ENCODE peak calls at places on chromosomes 6 and 20, in six cellular contexts. One of them, this sample, is unnamed.

GRCh38 chr6:148440877-148441453 is 98.3 kb downstream of the SASH1 start:
- DNase-seq in ovary: peak
- DNase-seq in Panc1: no peak
- DNase-seq in Peyer's patch: no peak
- DNase-seq in body of pancreas: peak
- DNase-seq in GM12878: no peak
- DNase-seq in this sample: no peak

GRCh38 chr6:161949531-161949930 is 675.7 kb upstream of the AGPAT4 start:
- DNase-seq in ovary: no peak
- DNase-seq in Panc1: no peak
- DNase-seq in Peyer's patch: no peak
- DNase-seq in body of pancreas: no peak
- DNase-seq in GM12878: no peak
- DNase-seq in this sample: no peak

GRCh38 chr6:128029841-128030240 is 129.0 kb upstream of the THEMIS start:
- DNase-seq in ovary: no peak
- DNase-seq in Panc1: no peak
- DNase-seq in Peyer's patch: no peak
- DNase-seq in body of pancreas: no peak
- DNase-seq in GM12878: no peak
- DNase-seq in this sample: no peak

GRCh38 chr20:8172191-8172590 is 40.1 kb downstream of the PLCB1 start:
- DNase-seq in ovary: no peak
- DNase-seq in Panc1: no peak
- DNase-seq in Peyer's patch: no peak
- DNase-seq in body of pancreas: no peak
- DNase-seq in GM12878: no peak
- DNase-seq in this sample: no peak

GRCh38 chr6:30167101-30167500 is 3.8 kb downstream of the TRIM15 start:
- DNase-seq in ovary: no peak
- DNase-seq in Panc1: no peak
- DNase-seq in Peyer's patch: no peak
- DNase-seq in body of pancreas: no peak
- DNase-seq in GM12878: no peak
- DNase-seq in this sample: no peak

GRCh38 chr6:131510094-131510493 is 62.9 kb upstream of the ARG1 start:
- DNase-seq in ovary: no peak
- DNase-seq in Panc1: no peak
- DNase-seq in Peyer's patch: no peak
- DNase-seq in body of pancreas: no peak
- DNase-seq in GM12878: peak
- DNase-seq in this sample: no peak

GRCh38 chr20:49508435-49509199 is 26.1 kb upstream of the KCNB1 start:
- DNase-seq in ovary: no peak
- DNase-seq in Panc1: no peak
- DNase-seq in Peyer's patch: no peak
- DNase-seq in body of pancreas: no peak
- DNase-seq in GM12878: peak
- DNase-seq in this sample: no peak

GRCh38 chr20:23407770-23408467 is 13.4 kb downstream of the NAPB start:
- DNase-seq in ovary: no peak
- DNase-seq in Panc1: no peak
- DNase-seq in Peyer's patch: no peak
- DNase-seq in body of pancreas: no peak
- DNase-seq in GM12878: no peak
- DNase-seq in this sample: no peak

GRCh38 chr20:45545351-45545750 is 1.9 kb downstream of the EPPIN start:
- DNase-seq in ovary: no peak
- DNase-seq in Panc1: no peak
- DNase-seq in Peyer's patch: no peak
- DNase-seq in body of pancreas: no peak
- DNase-seq in GM12878: no peak
- DNase-seq in this sample: no peak

GRCh38 chr6:99092461-99092860 is 144.7 kb upstream of the FBXL4 start:
- DNase-seq in ovary: no peak
- DNase-seq in Panc1: no peak
- DNase-seq in Peyer's patch: no peak
- DNase-seq in body of pancreas: no peak
- DNase-seq in GM12878: no peak
- DNase-seq in this sample: no peak

GRCh38 chr6:132731086-132731485 is 17.2 kb upstream of the VNN1 start:
- DNase-seq in ovary: no peak
- DNase-seq in Panc1: no peak
- DNase-seq in Peyer's patch: no peak
- DNase-seq in body of pancreas: no peak
- DNase-seq in GM12878: no peak
- DNase-seq in this sample: no peak

GRCh38 chr6:15457121-15457646 is 205.6 kb downstream of the DTNBP1 start:
- DNase-seq in ovary: no peak
- DNase-seq in Panc1: no peak
- DNase-seq in Peyer's patch: no peak
- DNase-seq in body of pancreas: no peak
- DNase-seq in GM12878: no peak
- DNase-seq in this sample: no peak

GRCh38 chr20:44603327-44603726 is 20.9 kb downstream of the PKIG start:
- DNase-seq in ovary: no peak
- DNase-seq in Panc1: no peak
- DNase-seq in Peyer's patch: no peak
- DNase-seq in body of pancreas: no peak
- DNase-seq in GM12878: no peak
- DNase-seq in this sample: no peak

GRCh38 chr6:4059115-4059777 is 19.7 kb downstream of the FAM217A start:
- DNase-seq in ovary: no peak
- DNase-seq in Panc1: peak
- DNase-seq in Peyer's patch: no peak
- DNase-seq in body of pancreas: no peak
- DNase-seq in GM12878: no peak
- DNase-seq in this sample: no peak

GRCh38 chr6:6891074-6891754 is 216.5 kb upstream of the RREB1 start:
- DNase-seq in ovary: peak
- DNase-seq in Panc1: no peak
- DNase-seq in Peyer's patch: peak
- DNase-seq in body of pancreas: no peak
- DNase-seq in GM12878: no peak
- DNase-seq in this sample: no peak

GRCh38 chr6:18326001-18326400 is 61.1 kb upstream of the RNF144B start:
- DNase-seq in ovary: no peak
- DNase-seq in Panc1: no peak
- DNase-seq in Peyer's patch: no peak
- DNase-seq in body of pancreas: no peak
- DNase-seq in GM12878: no peak
- DNase-seq in this sample: no peak

GRCh38 chr6:98998103-98998502 is 50.4 kb upstream of the FBXL4 start:
- DNase-seq in ovary: no peak
- DNase-seq in Panc1: no peak
- DNase-seq in Peyer's patch: no peak
- DNase-seq in body of pancreas: no peak
- DNase-seq in GM12878: no peak
- DNase-seq in this sample: no peak

GRCh38 chr20:815914-816606 is 17.5 kb upstream of the FAM110A start:
- DNase-seq in ovary: peak
- DNase-seq in Panc1: peak
- DNase-seq in Peyer's patch: peak
- DNase-seq in body of pancreas: peak
- DNase-seq in GM12878: no peak
- DNase-seq in this sample: peak

GRCh38 chr6:161128680-161129196 is 137.2 kb downstream of the MAP3K4 start:
- DNase-seq in ovary: no peak
- DNase-seq in Panc1: peak
- DNase-seq in Peyer's patch: no peak
- DNase-seq in body of pancreas: no peak
- DNase-seq in GM12878: no peak
- DNase-seq in this sample: no peak

GRCh38 chr6:130020892-130021483 is 2.6 kb downstream of the L3MBTL3 start:
- DNase-seq in ovary: peak
- DNase-seq in Panc1: peak
- DNase-seq in Peyer's patch: peak
- DNase-seq in body of pancreas: peak
- DNase-seq in GM12878: peak
- DNase-seq in this sample: peak

GRCh38 chr6:166313255-166314070 is 5.3 kb upstream of the PRR18 start:
- DNase-seq in ovary: no peak
- DNase-seq in Panc1: peak
- DNase-seq in Peyer's patch: no peak
- DNase-seq in body of pancreas: peak
- DNase-seq in GM12878: peak
- DNase-seq in this sample: no peak

GRCh38 chr20:16761305-16761829 is 13.2 kb downstream of the OTOR start:
- DNase-seq in ovary: peak
- DNase-seq in Panc1: peak
- DNase-seq in Peyer's patch: no peak
- DNase-seq in body of pancreas: peak
- DNase-seq in GM12878: peak
- DNase-seq in this sample: peak

GRCh38 chr6:89836637-89837222 is 7.0 kb downstream of the CASP8AP2 start:
- DNase-seq in ovary: no peak
- DNase-seq in Panc1: no peak
- DNase-seq in Peyer's patch: no peak
- DNase-seq in body of pancreas: no peak
- DNase-seq in GM12878: no peak
- DNase-seq in this sample: no peak

GRCh38 chr6:89840538-89840937 is 10.9 kb downstream of the CASP8AP2 start:
- DNase-seq in ovary: no peak
- DNase-seq in Panc1: no peak
- DNase-seq in Peyer's patch: no peak
- DNase-seq in body of pancreas: no peak
- DNase-seq in GM12878: no peak
- DNase-seq in this sample: no peak

GRCh38 chr6:89843070-89843469 is 13.4 kb downstream of the CASP8AP2 start:
- DNase-seq in ovary: no peak
- DNase-seq in Panc1: no peak
- DNase-seq in Peyer's patch: no peak
- DNase-seq in body of pancreas: no peak
- DNase-seq in GM12878: no peak
- DNase-seq in this sample: no peak

GRCh38 chr6:89842228-89842627 is 12.5 kb downstream of the CASP8AP2 start:
- DNase-seq in ovary: no peak
- DNase-seq in Panc1: no peak
- DNase-seq in Peyer's patch: no peak
- DNase-seq in body of pancreas: no peak
- DNase-seq in GM12878: no peak
- DNase-seq in this sample: no peak
- H3K27ac ChIP-seq in ovary: no peak
- H3K27ac ChIP-seq in Panc1: no peak
- H3K27ac ChIP-seq in Peyer's patch: no peak
- H3K27ac ChIP-seq in body of pancreas: no peak
- H3K27ac ChIP-seq in GM12878: no peak
- H3K27ac ChIP-seq in this sample: no peak

GRCh38 chr20:37365760-37366638 is 20.1 kb downstream of the SRC start:
- DNase-seq in ovary: no peak
- DNase-seq in Panc1: no peak
- DNase-seq in Peyer's patch: no peak
- DNase-seq in body of pancreas: no peak
- DNase-seq in GM12878: peak
- DNase-seq in this sample: no peak
- H3K27ac ChIP-seq in ovary: no peak
- H3K27ac ChIP-seq in Panc1: no peak
- H3K27ac ChIP-seq in Peyer's patch: no peak
- H3K27ac ChIP-seq in body of pancreas: no peak
- H3K27ac ChIP-seq in GM12878: peak
- H3K27ac ChIP-seq in this sample: no peak

GRCh38 chr6:11183761-11184362 is 48.6 kb downstream of the NEDD9 start:
- DNase-seq in ovary: no peak
- DNase-seq in Panc1: no peak
- DNase-seq in Peyer's patch: no peak
- DNase-seq in body of pancreas: no peak
- DNase-seq in GM12878: no peak
- DNase-seq in this sample: no peak

GRCh38 chr6:11177271-11177670 is 55.2 kb downstream of the NEDD9 start:
- DNase-seq in ovary: no peak
- DNase-seq in Panc1: no peak
- DNase-seq in Peyer's patch: no peak
- DNase-seq in body of pancreas: no peak
- DNase-seq in GM12878: no peak
- DNase-seq in this sample: no peak

GRCh38 chr6:11181478-11182136 is 50.9 kb downstream of the NEDD9 start:
- DNase-seq in ovary: no peak
- DNase-seq in Panc1: no peak
- DNase-seq in Peyer's patch: no peak
- DNase-seq in body of pancreas: no peak
- DNase-seq in GM12878: no peak
- DNase-seq in this sample: no peak

GRCh38 chr6:11179978-11180303 is 52.5 kb downstream of the NEDD9 start:
- DNase-seq in ovary: no peak
- DNase-seq in Panc1: no peak
- DNase-seq in Peyer's patch: no peak
- DNase-seq in body of pancreas: no peak
- DNase-seq in GM12878: no peak
- DNase-seq in this sample: no peak

GRCh38 chr6:11179088-11179977 is 53.1 kb downstream of the NEDD9 start:
- DNase-seq in ovary: no peak
- DNase-seq in Panc1: no peak
- DNase-seq in Peyer's patch: no peak
- DNase-seq in body of pancreas: no peak
- DNase-seq in GM12878: no peak
- DNase-seq in this sample: no peak
- H3K27ac ChIP-seq in ovary: no peak
- H3K27ac ChIP-seq in Panc1: no peak
- H3K27ac ChIP-seq in Peyer's patch: no peak
- H3K27ac ChIP-seq in body of pancreas: no peak
- H3K27ac ChIP-seq in GM12878: no peak
- H3K27ac ChIP-seq in this sample: no peak

GRCh38 chr6:40585661-40586269 is 1.4 kb downstream of the LRFN2 start:
- DNase-seq in ovary: no peak
- DNase-seq in Panc1: no peak
- DNase-seq in Peyer's patch: no peak
- DNase-seq in body of pancreas: no peak
- DNase-seq in GM12878: no peak
- DNase-seq in this sample: no peak

GRCh38 chr6:40586369-40586768 is 795 bp downstream of the LRFN2 start:
- DNase-seq in ovary: no peak
- DNase-seq in Panc1: no peak
- DNase-seq in Peyer's patch: no peak
- DNase-seq in body of pancreas: peak
- DNase-seq in GM12878: no peak
- DNase-seq in this sample: no peak

GRCh38 chr6:40583694-40584093 is 3.5 kb downstream of the LRFN2 start:
- DNase-seq in ovary: no peak
- DNase-seq in Panc1: no peak
- DNase-seq in Peyer's patch: no peak
- DNase-seq in body of pancreas: no peak
- DNase-seq in GM12878: no peak
- DNase-seq in this sample: no peak

GRCh38 chr6:40585218-40585617 is 1.9 kb downstream of the LRFN2 start:
- DNase-seq in ovary: no peak
- DNase-seq in Panc1: no peak
- DNase-seq in Peyer's patch: no peak
- DNase-seq in body of pancreas: no peak
- DNase-seq in GM12878: no peak
- DNase-seq in this sample: no peak

DNA sequence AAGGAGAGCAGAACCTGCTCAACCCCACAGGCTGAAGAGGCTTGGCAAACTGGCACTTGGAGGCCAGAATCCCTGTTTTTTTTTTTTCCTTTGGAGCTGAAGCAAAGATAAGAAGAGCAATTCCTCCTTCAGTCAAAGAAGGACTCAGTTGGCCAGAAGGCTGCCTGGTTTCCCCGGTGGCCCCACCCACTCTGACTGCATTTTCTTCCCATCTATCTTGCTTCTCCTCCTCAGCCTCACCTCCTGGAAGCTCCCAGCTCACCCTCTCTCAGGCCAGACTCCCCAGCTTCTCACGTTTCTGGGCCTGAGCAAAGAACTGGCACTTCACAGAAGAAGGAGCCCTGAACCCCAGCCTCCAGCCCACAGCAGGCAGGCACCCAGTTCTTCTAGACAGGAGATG is 2.4 kb downstream of the LRFN2 start:
- DNase-seq in ovary: no peak
- DNase-seq in Panc1: no peak
- DNase-seq in Peyer's patch: no peak
- DNase-seq in body of pancreas: no peak
- DNase-seq in GM12878: no peak
- DNase-seq in this sample: no peak
- H3K27ac ChIP-seq in ovary: no peak
- H3K27ac ChIP-seq in Panc1: no peak
- H3K27ac ChIP-seq in Peyer's patch: no peak
- H3K27ac ChIP-seq in body of pancreas: no peak
- H3K27ac ChIP-seq in GM12878: no peak
- H3K27ac ChIP-seq in this sample: no peak

This sample was measured in caudate nucleus.